ENCODE peak calls at places on chromosome 12, in nine cellular contexts. T is cardiac muscle cell, F is fibroblast of lung, S is brain microvascular endothelial cell, C is coronary artery, V is ovary, H is heart right ventricle, X is kidney, N is kidney epithelial cell. O is an unnamed sample.

GRCh38 chr12:51399893-51400292 is 8.7 kb upstream of the GALNT6 start:
- DNase-seq in H (no peak), S (no peak), X (no peak), C (no peak), N (no peak), V (no peak), T (no peak), F (no peak), O (no peak)

GRCh38 chr12:113306382-113306781 is 28.5 kb downstream of the SLC8B1 start:
- DNase-seq in X (no peak), S (no peak), T (no peak), H (no peak), V (no peak), F (peak), C (no peak), N (no peak), O (no peak)

GRCh38 chr12:92288533-92288932 is 142.9 kb upstream of the BTG1 start:
- DNase-seq in S (no peak), C (no peak), H (no peak), F (no peak), V (no peak), T (no peak), X (no peak), N (no peak), O (no peak)

GRCh38 chr12:53967451-53968059 is 5.4 kb upstream of the HOXC11 start:
- DNase-seq in H (no peak), S (no peak), V (no peak), T (no peak), F (no peak), X (peak), C (no peak), N (no peak), O (no peak)

GRCh38 chr12:71504471-71504852 is 64.9 kb downstream of the LGR5 start:
- DNase-seq in C (no peak), X (no peak), F (no peak), V (no peak), N (no peak), S (no peak), H (peak), T (peak), O (no peak)

GRCh38 chr12:122192441-122192840 is 9.5 kb downstream of the LRRC43 start:
- DNase-seq in T (no peak), S (no peak), C (no peak), F (no peak), V (no peak), H (no peak), X (peak), N (no peak), O (no peak)

GRCh38 chr12:105476616-105477015 is 146.1 kb downstream of the C12orf75 start:
- DNase-seq in V (no peak), N (no peak), X (no peak), F (no peak), C (no peak), T (no peak), H (no peak), S (no peak), O (no peak)

GRCh38 chr12:130160306-130160705 is 2.0 kb upstream of the FZD10 start:
- DNase-seq in H (no peak), S (no peak), T (no peak), F (no peak), V (no peak), C (no peak), N (no peak), X (no peak), O (no peak)

GRCh38 chr12:130339946-130340345 is 2.3 kb downstream of the PIWIL1 start:
- DNase-seq in H (no peak), V (no peak), C (no peak), X (no peak), N (no peak), S (no peak), F (no peak), T (no peak), O (no peak)

GRCh38 chr12:102769323-102769916 is 147.6 kb downstream of the PAH start:
- DNase-seq in H (peak), T (peak), F (peak), S (peak), X (no peak), N (no peak), C (no peak), V (peak), O (peak)

GRCh38 chr12:64747681-64748080 is 11.5 kb downstream of the GNS start:
- DNase-seq in F (peak), C (no peak), N (no peak), T (peak), S (no peak), V (no peak), X (no peak), H (no peak), O (no peak)

GRCh38 chr12:91133871-91134270 is 22.6 kb upstream of the LUM start:
- DNase-seq in V (no peak), C (no peak), F (peak), T (peak), H (no peak), S (peak), X (no peak), N (no peak), O (peak)

GRCh38 chr12:59980491-59980890 is 384.7 kb downstream of the SLC16A7 start:
- DNase-seq in S (no peak), F (peak), H (no peak), V (no peak), T (no peak), C (no peak), N (no peak), X (no peak), O (peak)

GRCh38 chr12:5258498-5258897 is 173.4 kb upstream of the NTF3 start:
- DNase-seq in T (peak), V (no peak), F (peak), H (no peak), N (no peak), X (no peak), S (no peak), C (no peak), O (peak)

GRCh38 chr12:132411457-132411856 is 78.5 kb upstream of the FBRSL1 start:
- DNase-seq in F (no peak), V (no peak), C (no peak), S (no peak), T (no peak), H (no peak), X (no peak), N (no peak), O (no peak)

GRCh38 chr12:19826988-19827550 is 387.8 kb downstream of the AEBP2 start:
- DNase-seq in N (no peak), X (no peak), S (peak), F (peak), C (no peak), H (no peak), V (no peak), T (peak), O (no peak)

GRCh38 chr12:71948390-71948789 is 9.7 kb downstream of the TPH2 start:
- DNase-seq in N (no peak), X (no peak), F (no peak), C (no peak), H (no peak), S (no peak), T (no peak), V (no peak), O (no peak)

GRCh38 chr12:20415641-20416040 is 47.3 kb downstream of the PDE3A start:
- DNase-seq in S (peak), T (peak), X (no peak), N (no peak), C (no peak), H (no peak), V (no peak), F (no peak), O (no peak)

GRCh38 chr12:98227162-98227561 is 288.2 kb upstream of the TMPO start:
- DNase-seq in S (no peak), N (no peak), C (no peak), X (no peak), V (no peak), T (peak), H (no peak), F (no peak), O (no peak)

GRCh38 chr12:58341791-58342190 is 400.4 kb downstream of the ATP23 start:
- DNase-seq in C (no peak), N (no peak), T (peak), H (no peak), X (no peak), V (no peak), F (peak), S (no peak), O (no peak)

GRCh38 chr12:58342736-58343135 is 401.4 kb downstream of the ATP23 start:
- DNase-seq in C (no peak), F (no peak), V (no peak), X (no peak), N (no peak), H (no peak), T (no peak), S (no peak), O (no peak)

GRCh38 chr12:58347188-58347587 is 405.8 kb downstream of the ATP23 start:
- DNase-seq in C (no peak), T (no peak), N (no peak), V (no peak), S (no peak), H (no peak), X (no peak), F (no peak), O (no peak)

GRCh38 chr12:58349161-58349560 is 407.8 kb downstream of the ATP23 start:
- DNase-seq in V (no peak), T (peak), H (no peak), C (no peak), F (peak), N (no peak), X (no peak), S (peak), O (no peak)

DNA sequence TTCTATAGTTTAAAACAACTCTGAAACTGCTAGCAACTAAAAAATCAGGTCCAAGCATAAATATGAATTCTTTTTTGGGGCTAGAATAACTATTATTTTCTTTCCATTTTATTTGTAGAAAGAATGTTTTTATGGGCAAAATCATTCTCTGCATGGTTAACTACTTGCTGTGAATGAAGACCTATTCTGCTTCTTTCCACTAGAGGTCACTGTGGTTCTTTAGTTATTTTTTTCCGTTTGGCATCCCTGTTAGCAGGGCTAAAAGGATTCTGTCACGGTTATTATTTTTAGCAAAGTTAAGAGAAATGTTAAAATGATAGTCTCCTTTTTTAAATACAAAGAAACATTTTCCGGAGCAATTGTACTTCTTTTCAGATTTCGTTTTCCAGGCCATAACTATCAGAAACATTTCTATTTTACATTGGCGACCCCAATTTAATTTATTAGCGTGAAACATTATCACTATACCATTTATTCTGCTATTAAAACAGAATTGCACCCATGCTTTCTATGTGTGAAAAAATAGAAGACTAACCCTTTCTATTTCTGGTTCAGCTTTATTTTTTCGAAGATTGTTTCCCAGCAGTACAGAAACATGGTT is 404.8 kb downstream of the ATP23 start:
- DNase-seq in X (no peak), V (no peak), F (peak), H (no peak), N (no peak), C (no peak), T (peak), S (peak), O (no peak)
- TF ChIP-seq CTCF in X (peak), V (peak), F (peak), H (peak), N (peak), C (peak), T (peak), S (peak), O (peak)

DNA sequence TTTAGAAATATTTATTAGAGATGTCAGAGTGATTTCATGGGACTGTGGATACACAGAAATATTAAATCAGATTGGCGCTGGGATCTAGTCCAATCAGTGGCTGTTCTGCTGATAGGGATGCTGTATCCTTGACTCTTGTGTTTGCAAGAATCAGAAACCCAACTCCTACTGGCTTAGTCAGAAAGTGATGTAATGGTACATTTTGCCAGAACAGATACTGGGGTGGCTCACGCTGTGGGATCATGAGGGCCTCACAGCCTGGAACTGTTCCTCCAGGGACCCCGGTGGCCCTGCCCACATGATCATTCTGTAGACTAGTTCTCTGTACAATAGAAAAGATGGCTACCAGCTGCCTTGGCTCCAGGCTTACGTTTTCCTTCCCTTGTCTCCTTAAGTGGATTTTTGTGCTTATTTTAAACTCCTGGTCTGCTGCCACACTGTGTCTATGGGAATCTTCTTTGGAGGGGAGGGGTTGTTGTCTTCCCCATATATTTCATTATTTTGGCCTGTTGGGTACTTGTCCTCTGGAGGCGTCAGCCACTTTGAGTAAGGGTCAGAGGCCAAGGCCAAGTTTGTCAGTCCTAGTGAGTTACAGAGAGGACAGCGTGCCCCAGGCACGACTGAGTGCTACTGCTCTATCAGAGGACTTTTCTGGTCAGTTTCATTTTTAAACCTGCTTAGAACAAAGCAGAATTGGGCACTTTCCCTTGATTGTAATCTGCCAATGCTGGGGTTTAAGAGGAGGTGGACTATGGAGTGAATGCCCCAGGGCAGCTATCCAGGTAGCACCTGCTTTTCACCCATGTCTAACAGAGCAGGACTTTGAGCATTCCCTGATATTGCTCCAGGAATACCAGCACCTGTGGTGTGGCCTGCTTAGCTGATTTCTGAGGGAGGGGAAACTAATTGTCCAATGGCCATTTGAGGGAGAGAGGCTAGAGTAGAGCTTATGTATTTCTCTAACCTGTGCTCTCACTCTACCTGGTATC is 164.3 kb downstream of the SLC5A8 start:
- DNase-seq in N (no peak), C (no peak), S (no peak), X (no peak), H (no peak), T (peak), F (peak), V (peak), O (no peak)
- H3K4me3 ChIP-seq in N (no peak), C (no peak), S (no peak), X (no peak), H (no peak), T (no peak), F (no peak), V (no peak), O (no peak)

GRCh38 chr12:12813120-12814101 is at the start of gene DDX47:
- DNase-seq in S (peak), C (peak), T (peak), X (peak), N (peak), H (peak), F (peak), V (peak), O (no peak)
- TF ChIP-seq CTCF in S (peak), C (peak), T (peak), X (peak), N (peak), H (peak), F (peak), V (peak), O (peak)

GRCh38 chr12:124609041-124609984 is 41.9 kb upstream of the NCOR2 start:
- DNase-seq in H (peak), V (peak), F (peak), N (peak), C (no peak), S (no peak), T (peak), X (peak), O (no peak)
- H3K4me3 ChIP-seq in H (no peak), V (no peak), F (no peak), N (no peak), C (no peak), S (no peak), T (no peak), X (no peak), O (no peak)

O was measured in AG04449.